ENCODE peak calls at places on chromosomes 1 and 21, in eight cellular contexts. L is ovary, I is endothelial cell of umbilical vein, T is H54, M is HepG2, V is right lobe of liver, P is uterus, K is lower leg skin. F is an unnamed sample.

GRCh38 chr1:71046891-71047634 is 553 bp downstream of the PTGER3 start:
- DNase-seq in L (no peak), I (peak; percentile 13), T (no peak), M (no peak), V (peak; percentile 25), P (peak; percentile 38), K (peak; percentile 85), F (peak; percentile 49)

GRCh38 chr21:8988696-8989095 is 1532.7 kb upstream of the TPTE start:
- DNase-seq in L (no peak), I (no peak), T (no peak), M (peak; percentile 93), V (no peak), P (no peak), K (no peak), F (no peak)

GRCh38 chr1:13539683-13540082 is 25.9 kb upstream of the LRRC38 start:
- DNase-seq in L (no peak), I (no peak), T (no peak), M (no peak), V (no peak), P (no peak), K (no peak), F (no peak)

GRCh38 chr1:238681451-238681850 is 704.9 kb upstream of the CHRM3 start:
- DNase-seq in L (no peak), I (no peak), T (no peak), M (no peak), V (no peak), P (no peak), K (no peak), F (no peak)

GRCh38 chr1:186208405-186209129 is 166.5 kb downstream of the TPR start:
- DNase-seq in L (no peak), I (no peak), T (no peak), M (no peak), V (no peak), P (no peak), K (no peak), F (no peak)

GRCh38 chr1:54356680-54357147 is 49.5 kb downstream of the SSBP3 start:
- DNase-seq in L (no peak), I (no peak), T (no peak), M (no peak), V (no peak), P (no peak), K (no peak), F (no peak)

GRCh38 chr1:45348966-45349677 is 8.9 kb upstream of the MUTYH start:
- DNase-seq in L (no peak), I (no peak), T (no peak), M (no peak), V (peak; percentile 58), P (no peak), K (peak; percentile 82), F (peak; percentile 60)

GRCh38 chr1:34115233-34115632 is 49.8 kb downstream of the CSMD2 start:
- DNase-seq in L (no peak), I (no peak), T (no peak), M (no peak), V (no peak), P (no peak), K (no peak), F (no peak)

GRCh38 chr21:9758888-9759287 is 762.5 kb upstream of the TPTE start:
- DNase-seq in L (no peak), I (no peak), T (no peak), M (no peak), V (no peak), P (no peak), K (no peak), F (no peak)

GRCh38 chr1:20126806-20127440 is 7.6 kb upstream of the PLA2G2D start:
- DNase-seq in L (no peak), I (no peak), T (no peak), M (no peak), V (no peak), P (no peak), K (peak; percentile 81), F (no peak)

GRCh38 chr1:205272541-205272940 is 44.8 kb downstream of the TMCC2 start:
- DNase-seq in L (no peak), I (no peak), T (no peak), M (no peak), V (no peak), P (no peak), K (no peak), F (no peak)

GRCh38 chr1:35192056-35192852 is 691 bp downstream of the SFPQ start:
- DNase-seq in L (peak; percentile 87), I (peak; percentile 77), T (peak; percentile 38), M (peak; percentile 50), V (peak; percentile 88), P (peak; percentile 82), K (peak; percentile 97), F (peak; percentile 86)
- TF ChIP-seq POLR2A in L (no peak), I (peak; percentile 58), T (peak; percentile 35), M (peak; percentile 35), V (peak; percentile 44), P (peak; percentile 56), K (no peak), F (no peak)

DNA sequence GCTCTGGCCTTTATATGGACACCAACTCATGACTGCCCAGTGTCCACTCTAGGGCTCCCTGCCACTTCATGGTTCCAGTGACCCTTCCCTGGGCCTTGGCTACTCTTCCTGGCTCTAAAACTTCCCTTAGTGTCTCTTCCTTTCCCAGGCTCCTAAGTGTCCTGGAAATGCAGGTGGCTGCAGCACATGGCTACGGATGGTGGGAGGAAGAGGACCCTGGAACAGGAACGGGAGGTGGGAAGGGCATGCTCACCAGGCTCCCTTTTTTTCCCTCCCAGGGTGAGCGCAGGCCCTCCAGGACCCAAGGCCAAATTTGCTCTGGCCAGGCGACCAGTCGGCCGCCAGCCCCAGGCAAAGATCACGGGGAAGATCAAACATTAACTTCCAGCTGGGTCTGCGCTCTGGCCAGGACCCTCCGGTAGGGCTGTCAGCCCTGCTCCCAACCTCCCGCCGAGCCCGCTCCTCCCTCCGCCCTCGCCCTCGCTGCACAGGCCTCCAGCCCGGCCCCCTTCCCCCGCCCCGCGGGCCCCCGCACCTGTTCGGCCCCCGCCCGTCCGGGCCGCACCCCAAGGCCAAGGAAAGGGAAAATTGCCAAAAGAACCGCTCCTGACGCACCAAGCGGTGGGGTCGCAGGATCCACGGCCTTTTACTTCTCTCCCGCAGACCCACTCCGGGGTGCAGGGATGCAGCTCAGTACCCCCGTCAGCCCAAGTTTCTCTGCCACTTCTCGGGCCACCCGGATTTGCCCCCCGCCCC is 955 bp downstream of the TCEA3 start:
- DNase-seq in L (peak; percentile 80), I (no peak), T (no peak), M (peak; percentile 85), V (peak; percentile 85), P (peak; percentile 38), K (no peak), F (peak; percentile 93)
- TF ChIP-seq POLR2A in L (no peak), I (no peak), T (no peak), M (peak; percentile 77), V (peak; percentile 68), P (no peak), K (no peak), F (peak; percentile 56)

GRCh38 chr1:31153423-31153822 is 86.3 kb downstream of the NKAIN1 start:
- DNase-seq in L (no peak), I (no peak), T (no peak), M (no peak), V (no peak), P (no peak), K (no peak), F (no peak)

GRCh38 chr1:31152181-31152768 is 86.8 kb upstream of the PUM1 start:
- DNase-seq in L (no peak), I (peak; percentile 14), T (peak; percentile 52), M (peak; percentile 39), V (no peak), P (no peak), K (no peak), F (no peak)

GRCh38 chr1:31154000-31154631 is 85.6 kb downstream of the NKAIN1 start:
- DNase-seq in L (no peak), I (no peak), T (no peak), M (no peak), V (no peak), P (no peak), K (no peak), F (no peak)

GRCh38 chr1:31155216-31155806 is 84.4 kb downstream of the NKAIN1 start:
- DNase-seq in L (peak; percentile 68), I (peak; percentile 41), T (peak; percentile 70), M (peak; percentile 65), V (peak; percentile 75), P (peak; percentile 38), K (peak; percentile 92), F (peak; percentile 67)

DNA sequence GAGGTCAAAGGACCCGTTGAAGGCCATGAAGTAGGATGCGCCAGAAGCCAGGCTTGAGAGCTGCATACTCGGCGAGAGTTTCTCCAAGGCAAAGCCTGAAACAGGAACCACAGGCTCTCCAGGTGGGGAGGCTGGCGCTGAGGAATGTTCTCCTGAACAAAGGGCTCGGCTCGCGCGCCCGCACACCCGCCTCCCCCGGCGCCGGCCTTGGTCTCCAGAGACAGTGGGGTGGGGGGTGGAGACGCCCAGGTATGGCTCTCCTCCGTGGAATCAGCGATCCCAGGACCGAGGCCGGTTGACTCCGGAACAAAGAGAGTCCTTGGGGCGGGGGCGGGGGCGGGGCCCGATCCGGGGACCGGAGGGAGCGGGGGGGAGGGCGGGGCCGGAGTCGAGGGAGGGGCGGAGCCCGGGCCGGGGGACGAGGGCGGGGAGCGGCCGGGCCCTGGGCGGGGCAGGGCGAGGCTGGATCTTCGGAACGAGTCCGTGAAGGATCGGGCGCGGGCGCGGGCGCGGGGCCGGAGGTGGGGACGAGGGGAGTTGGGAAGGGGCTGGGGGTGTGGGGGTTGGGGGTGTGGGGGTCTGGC is 85.0 kb downstream of the NKAIN1 start:
- DNase-seq in L (peak; percentile 80), I (peak; percentile 40), T (peak; percentile 75), M (peak; percentile 87), V (peak; percentile 84), P (peak; percentile 67), K (peak; percentile 94), F (peak; percentile 92)
- TF ChIP-seq POLR2A in L (no peak), I (no peak), T (peak; percentile 38), M (peak; percentile 38), V (no peak), P (no peak), K (no peak), F (peak; percentile 61)

GRCh38 chr1:165496493-165496892 is 47.3 kb upstream of the LRRC52 start:
- DNase-seq in L (no peak), I (no peak), T (no peak), M (no peak), V (no peak), P (no peak), K (no peak), F (no peak)
- TF ChIP-seq POLR2A in L (no peak), I (no peak), T (no peak), M (no peak), V (no peak), P (no peak), K (no peak), F (no peak)